ENCODE peak calls at places on chromosomes 4 and X, in five cellular contexts. Y is BE2C, O is WERI-Rb-1, R is ascending aorta, M is AG10803. V is an unnamed sample.
A peak's percentile ranks its signal among the peaks of the same experiment; 100 is the strongest.

GRCh38 chrX:105758784-105759183 is 63.6 kb upstream of the NRK start:
- DNase-seq in Y (no peak), O (no peak), M (no peak), R (no peak), V (no peak)

GRCh38 chr4:17623451-17624001 is 9.1 kb downstream of the MED28 start:
- DNase-seq in R (no peak), M (peak; percentile 82), O (no peak), Y (no peak), V (no peak)

GRCh38 chrX:119467433-119467832 is 811 bp upstream of the SLC25A5 start:
- DNase-seq in O (no peak), M (no peak), Y (no peak), R (no peak), V (no peak)

GRCh38 chr4:172042714-172043114 is 229.5 kb downstream of the GALNTL6 start:
- DNase-seq in Y (peak; percentile 17), R (no peak), O (no peak), M (no peak), V (no peak)

GRCh38 chr4:61442936-61443335 is 242.8 kb downstream of the ADGRL3 start:
- DNase-seq in M (no peak), O (no peak), Y (no peak), R (no peak), V (no peak)

GRCh38 chr4:102826105-102826889 is 1.1 kb downstream of the UBE2D3 start:
- DNase-seq in O (no peak), M (no peak), R (no peak), Y (no peak), V (no peak)

GRCh38 chr4:94469221-94469784 is 17.6 kb downstream of the PDLIM5 start:
- DNase-seq in Y (no peak), R (no peak), O (no peak), M (no peak), V (no peak)

GRCh38 chr4:142850478-142850877 is 4.4 kb upstream of the INPP4B start:
- DNase-seq in R (no peak), M (no peak), Y (peak; percentile 11), O (peak; percentile 16), V (no peak)

GRCh38 chr4:146124023-146124680 is 51.4 kb upstream of the LSM6 start:
- DNase-seq in R (no peak), O (no peak), M (peak; percentile 10), Y (no peak), V (no peak)
- TF ChIP-seq CTCF in R (no peak), O (no peak), M (no peak), Y (no peak), V (no peak)

DNA sequence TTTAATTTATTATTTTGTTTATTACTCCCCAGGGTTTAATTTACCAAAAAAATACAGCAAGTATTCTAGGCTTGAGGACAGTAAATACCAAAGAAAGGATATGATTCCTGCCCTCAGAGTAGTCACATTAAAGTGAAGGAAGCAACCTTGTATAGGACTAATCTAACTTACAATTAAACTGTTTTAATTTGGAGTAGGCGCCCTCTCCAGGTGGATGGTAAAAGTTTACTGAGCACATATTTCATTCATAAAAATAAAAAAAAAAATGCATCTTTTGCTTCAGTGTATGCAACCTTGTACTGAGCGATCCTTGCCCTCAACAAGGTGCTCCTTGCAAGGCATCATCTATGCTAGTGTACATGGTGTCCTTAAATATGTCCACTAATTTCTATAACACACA is 72.0 kb upstream of the MAGEB16 start:
- DNase-seq in O (no peak), Y (peak; percentile 13), M (no peak), R (no peak), V (no peak)
- TF ChIP-seq CTCF in O (no peak), Y (peak; percentile 18), M (no peak), R (no peak), V (peak; percentile 34)

DNA sequence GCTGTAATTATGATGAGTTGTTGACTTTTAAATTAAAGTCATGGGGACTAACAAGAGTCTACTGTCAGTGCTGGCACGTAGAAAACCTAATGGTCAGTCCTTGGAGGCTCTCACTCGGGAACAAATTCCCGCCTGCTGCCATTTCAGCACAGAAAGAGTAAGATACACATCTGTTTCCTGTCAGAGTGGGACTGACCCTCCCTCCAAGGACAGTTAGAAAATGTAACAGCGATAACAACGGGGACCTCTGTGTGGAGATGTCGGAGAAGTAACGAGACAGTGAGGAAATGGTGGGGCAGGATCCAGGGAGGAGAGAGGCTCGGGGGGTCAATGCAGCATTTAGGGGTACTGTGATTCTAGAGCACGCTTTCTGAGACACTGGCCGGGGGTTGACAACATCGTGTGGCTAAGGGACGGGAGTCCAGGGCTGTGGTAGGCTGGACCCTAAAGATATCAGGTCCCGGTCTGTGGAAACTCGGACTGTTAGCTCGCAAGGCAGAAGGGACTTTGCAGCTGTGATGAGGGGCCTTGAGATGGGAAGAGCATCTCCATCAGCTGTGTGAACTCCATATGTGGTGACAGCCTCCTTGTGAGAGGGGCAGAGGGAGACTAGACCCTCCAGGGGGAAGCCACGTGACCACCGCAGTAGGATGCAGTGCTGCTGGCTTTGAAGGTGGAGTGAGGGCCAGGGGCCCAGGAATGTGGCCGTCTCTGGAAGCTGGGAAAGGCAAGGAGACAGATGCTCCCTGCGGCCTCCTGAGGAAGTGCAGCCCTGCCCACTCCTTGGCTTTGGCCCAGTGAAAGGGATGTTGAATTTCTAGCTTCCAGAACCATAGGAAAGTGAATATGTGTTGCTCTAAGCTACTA is 35.8 kb upstream of the SORCS2 start:
- DNase-seq in O (no peak), R (no peak), M (peak; percentile 28), Y (peak; percentile 49), V (peak; percentile 28)
- TF ChIP-seq CTCF in O (peak; percentile 30), R (peak; percentile 34), M (peak; percentile 74), Y (peak; percentile 62), V (peak; percentile 62)

GRCh38 chr4:115548123-115548522 is 434.7 kb upstream of the NDST4 start:
- DNase-seq in Y (no peak), O (no peak), M (no peak), R (no peak), V (no peak)
- TF ChIP-seq CTCF in Y (no peak), O (no peak), M (no peak), R (no peak), V (no peak)

GRCh38 chrX:120514236-120514635 is 45.1 kb upstream of the LAMP2 start:
- DNase-seq in O (no peak), R (no peak), Y (no peak), M (peak; percentile 15), V (no peak)
- TF ChIP-seq CTCF in O (peak; percentile 45), R (no peak), Y (peak; percentile 52), M (peak; percentile 40), V (peak; percentile 45)

GRCh38 chr4:44928785-44929184 is 202.4 kb upstream of the GNPDA2 start:
- DNase-seq in Y (no peak), O (no peak), M (no peak), R (no peak), V (no peak)

GRCh38 chr4:44928062-44928380 is 201.7 kb upstream of the GNPDA2 start:
- DNase-seq in Y (no peak), O (peak; percentile 39), M (no peak), R (no peak), V (no peak)

GRCh38 chr4:44931720-44932119 is 205.4 kb upstream of the GNPDA2 start:
- DNase-seq in R (no peak), Y (no peak), M (no peak), O (no peak), V (no peak)

DNA sequence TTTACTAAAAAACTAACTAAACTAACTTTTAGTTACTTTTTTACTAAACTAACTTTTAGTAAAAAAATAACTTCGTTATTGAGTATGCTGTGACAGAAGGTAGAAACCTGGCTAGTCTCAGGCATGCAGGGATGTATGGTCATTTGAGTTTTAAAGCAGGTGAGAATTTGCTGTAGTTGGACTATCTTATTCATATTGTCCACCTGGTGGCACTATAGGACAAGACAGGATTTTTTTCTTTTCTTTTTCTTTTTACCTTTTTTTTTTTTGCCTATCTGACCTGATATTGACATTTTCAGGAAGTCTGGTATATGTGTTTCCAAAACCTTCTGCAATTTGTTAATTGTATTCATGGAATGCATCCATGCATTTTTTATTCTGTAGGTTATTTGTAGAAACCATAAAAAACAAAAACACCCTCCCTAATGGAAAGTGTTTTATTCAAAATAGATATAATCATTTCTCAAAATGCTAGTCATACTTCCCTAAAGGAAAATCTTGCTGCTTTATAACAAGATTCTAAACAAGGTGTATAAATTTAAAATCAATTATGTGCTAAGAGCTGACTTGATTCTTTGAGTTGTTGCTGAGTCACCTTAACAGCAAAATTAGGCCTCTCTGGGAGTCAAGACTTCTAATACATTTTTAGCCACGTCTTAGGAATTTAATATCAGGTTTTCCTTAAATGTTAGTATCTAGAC is 201.2 kb upstream of the GNPDA2 start:
- DNase-seq in M (peak; percentile 5), O (no peak), R (no peak), Y (no peak), V (no peak)
- TF ChIP-seq CTCF in M (peak; percentile 46), O (peak; percentile 31), R (peak; percentile 38), Y (peak; percentile 65), V (peak; percentile 82)

DNA sequence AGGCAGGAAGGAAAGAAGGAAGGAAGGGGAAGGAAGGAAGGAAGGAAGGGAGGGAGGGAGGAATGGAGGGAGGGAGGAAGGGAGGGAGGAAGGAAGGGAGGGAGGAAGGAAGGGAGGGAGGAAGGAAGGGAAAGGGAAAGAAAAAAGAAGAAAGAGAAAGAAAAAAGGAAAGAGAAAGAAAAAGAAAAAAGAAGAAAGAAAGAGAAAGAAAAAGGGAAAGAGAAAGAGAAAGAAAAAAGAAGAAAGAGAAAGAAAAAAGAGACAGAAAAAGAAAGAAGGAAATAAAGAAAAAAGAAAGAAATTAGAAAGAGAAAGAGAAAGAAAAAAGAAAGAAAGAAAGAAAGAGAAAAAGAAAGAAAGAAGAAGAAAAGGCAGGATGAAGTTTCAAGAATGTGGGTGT is 15.0 kb upstream of the NHSL2 start:
- DNase-seq in Y (no peak), M (no peak), R (no peak), O (no peak), V (no peak)
- TF ChIP-seq CTCF in Y (no peak), M (no peak), R (no peak), O (no peak), V (no peak)

DNA sequence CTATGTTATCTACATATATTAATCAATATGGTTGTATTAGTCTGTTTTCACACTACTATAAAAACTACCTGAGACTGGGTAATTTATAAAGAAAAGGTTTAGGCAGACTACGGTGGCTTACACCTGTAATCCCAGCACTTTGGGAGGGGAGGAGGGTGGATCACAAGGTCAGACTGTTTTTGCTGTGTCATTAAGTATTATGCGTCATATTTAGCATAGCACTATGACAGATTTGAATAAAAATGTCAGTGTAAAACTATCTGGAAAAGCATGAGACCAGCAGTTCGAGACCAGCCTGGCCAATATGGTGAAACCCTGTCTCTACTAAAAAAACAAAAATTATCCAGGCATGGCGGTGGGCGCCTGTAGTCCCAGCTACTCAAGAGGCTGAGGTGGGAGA is 209.7 kb upstream of the ARHGAP24 start:
- DNase-seq in O (no peak), Y (no peak), M (no peak), R (no peak), V (no peak)
- TF ChIP-seq CTCF in O (no peak), Y (no peak), M (no peak), R (no peak), V (no peak)

DNA sequence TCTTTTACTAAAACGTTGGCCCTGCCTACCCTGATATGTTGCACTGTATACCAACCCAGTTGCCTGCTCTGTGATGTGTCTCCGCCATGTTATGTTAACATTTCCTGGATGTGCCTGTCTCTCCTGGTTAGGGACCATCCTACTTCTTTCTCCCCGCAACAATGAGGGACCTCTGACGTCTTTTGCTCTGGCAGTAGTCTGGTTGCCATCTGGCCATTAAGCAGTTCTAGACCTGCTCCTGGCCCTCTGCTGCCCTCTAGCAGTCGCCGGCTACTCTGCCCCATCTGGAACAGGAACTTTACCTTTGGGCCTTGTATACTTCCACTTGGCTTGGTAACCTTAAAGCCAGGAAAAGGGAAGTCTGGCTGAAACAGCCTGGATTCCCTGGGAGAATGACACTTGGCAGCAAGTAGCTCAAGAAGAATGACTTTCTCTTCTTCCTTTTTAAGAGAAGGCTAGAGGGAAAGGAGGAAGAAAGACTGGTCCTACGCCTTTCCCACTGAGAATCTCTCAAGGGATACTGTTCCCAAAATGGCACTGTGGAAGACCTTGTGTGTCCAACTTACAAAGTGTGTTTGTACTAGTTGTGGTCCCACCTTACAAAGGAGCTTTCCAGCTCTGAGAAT is 63.5 kb downstream of the GPC3 start:
- DNase-seq in Y (peak; percentile 71), O (peak; percentile 40), M (peak; percentile 16), R (no peak), V (peak; percentile 21)
- TF ChIP-seq CTCF in Y (peak; percentile 72), O (peak; percentile 53), M (peak; percentile 43), R (peak; percentile 13), V (peak; percentile 68)

V was measured in neural crest cell.